ENCODE peak calls at places on chromosomes 16 and 17, in seven cellular contexts. T is HTR-8/SVneo; I is stimulated activated CD8-positive, alpha-beta memory T cell treated with anti-CD3 and anti-CD28 coated beads, Interleukin-2, amount 100 ng/mL, for 48 hours; V is osteocyte; E is neural crest cell; S is amniotic epithelial cell; Q is T follicular helper cell. Z is an unnamed sample.

GRCh38 chr17:18177137-18177536 is 6.5 kb upstream of the ALKBH5 start:
- DNase-seq in T (no peak), I (no peak), V (no peak), E (no peak), S (no peak), Q (no peak), Z (no peak)

GRCh38 chr16:546909-547770 is 13.1 kb upstream of the PRR35 start:
- DNase-seq in T (no peak), I (peak; percentile 42), V (no peak), E (peak; percentile 78), S (no peak), Q (peak; percentile 34), Z (no peak)

GRCh38 chr16:1537763-1538289 is 4.4 kb downstream of the TMEM204 start:
- DNase-seq in T (no peak), I (no peak), V (no peak), E (no peak), S (no peak), Q (no peak), Z (peak; percentile 42)

GRCh38 chr16:68375801-68376536 is 65.2 kb downstream of the PRMT7 start:
- DNase-seq in T (no peak), I (no peak), V (no peak), E (no peak), S (no peak), Q (no peak), Z (no peak)

GRCh38 chr16:10579965-10580918 is at the start of gene EMP2:
- DNase-seq in T (peak; percentile 88), I (no peak), V (no peak), E (peak; percentile 63), S (peak; percentile 40), Q (no peak), Z (no peak)

GRCh38 chr16:51884773-51885172 is 662.2 kb downstream of the TOX3 start:
- DNase-seq in T (no peak), I (no peak), V (no peak), E (no peak), S (peak; percentile 7), Q (no peak), Z (no peak)

GRCh38 chr17:4934173-4934979 is 2.3 kb downstream of the GP1BA start:
- DNase-seq in T (peak; percentile 56), I (no peak), V (no peak), E (no peak), S (peak; percentile 59), Q (no peak), Z (no peak)

GRCh38 chr16:15509593-15510520 is 75.5 kb downstream of the BMERB1 start:
- DNase-seq in T (no peak), I (no peak), V (no peak), E (no peak), S (no peak), Q (no peak), Z (no peak)

GRCh38 chr16:71448274-71448866 is 6.5 kb upstream of the TLE7 start:
- DNase-seq in T (no peak), I (no peak), V (no peak), E (no peak), S (no peak), Q (no peak), Z (no peak)

GRCh38 chr16:14125030-14125681 is 54.0 kb downstream of the MRTFB start:
- DNase-seq in T (no peak), I (no peak), V (no peak), E (no peak), S (no peak), Q (no peak), Z (no peak)

GRCh38 chr16:59633996-59634579 is 900.0 kb upstream of the GOT2 start:
- DNase-seq in T (no peak), I (no peak), V (no peak), E (no peak), S (peak; percentile 56), Q (no peak), Z (no peak)

GRCh38 chr17:45946841-45947256 is 52.2 kb upstream of the STH start:
- DNase-seq in T (no peak), I (no peak), V (no peak), E (no peak), S (no peak), Q (no peak), Z (no peak)

GRCh38 chr16:69311533-69312388 is 611 bp downstream of the VPS4A start:
- DNase-seq in T (peak; percentile 37), I (peak; percentile 21), V (no peak), E (peak; percentile 33), S (peak; percentile 27), Q (peak; percentile 9), Z (no peak)

GRCh38 chr16:81505011-81505660 is 60.5 kb downstream of the CMIP start:
- DNase-seq in T (no peak), I (no peak), V (no peak), E (no peak), S (no peak), Q (no peak), Z (no peak)

GRCh38 chr17:40111221-40112128 is 10.3 kb upstream of the MSL1 start:
- DNase-seq in T (peak; percentile 95), I (peak; percentile 59), V (no peak), E (peak; percentile 64), S (peak; percentile 98), Q (peak; percentile 48), Z (peak; percentile 69)

GRCh38 chr17:37417852-37418251 is 11.2 kb downstream of the TADA2A start:
- DNase-seq in T (no peak), I (no peak), V (no peak), E (no peak), S (peak; percentile 31), Q (no peak), Z (no peak)

GRCh38 chr17:56595831-56596740 is 2.6 kb downstream of the NOG start:
- DNase-seq in T (peak; percentile 29), I (no peak), V (no peak), E (peak; percentile 30), S (no peak), Q (no peak), Z (no peak)

GRCh38 chr16:11793840-11794239 is 3.2 kb downstream of the ZC3H7A start:
- DNase-seq in T (no peak), I (no peak), V (no peak), E (no peak), S (peak; percentile 57), Q (no peak), Z (no peak)

GRCh38 chr16:65287307-65287706 is 165.4 kb upstream of the CDH11 start:
- DNase-seq in T (no peak), I (no peak), V (no peak), E (no peak), S (no peak), Q (no peak), Z (no peak)

GRCh38 chr17:8894189-8894611 is 26.7 kb upstream of the PIK3R6 start:
- DNase-seq in T (no peak), I (no peak), V (no peak), E (no peak), S (no peak), Q (no peak), Z (no peak)

GRCh38 chr16:80924372-80924978 is 82.2 kb downstream of the CMC2 start:
- DNase-seq in T (peak; percentile 83), I (peak; percentile 46), V (no peak), E (peak; percentile 57), S (peak; percentile 64), Q (peak; percentile 4), Z (no peak)

GRCh38 chr16:89117239-89117974 is 23.8 kb downstream of the ACSF3 start:
- DNase-seq in T (no peak), I (no peak), V (no peak), E (no peak), S (no peak), Q (no peak), Z (no peak)

GRCh38 chr16:12087901-12088364 is 111.4 kb downstream of the SNX29 start:
- DNase-seq in T (no peak), I (no peak), V (no peak), E (no peak), S (no peak), Q (no peak), Z (no peak)

GRCh38 chr16:88453621-88454314 is 688 bp downstream of the ZFPM1 start:
- DNase-seq in T (no peak), I (peak; percentile 23), V (no peak), E (no peak), S (no peak), Q (no peak), Z (no peak)

Z was measured in central memory CD4-positive, alpha-beta T cell.